ENCODE peak calls at places on chromosomes 12 and 14, in five cellular contexts. X is GM12891, I is H54, T is stomach, U is esophagus squamous epithelium. M is an unnamed sample.
A peak's percentile ranks its signal among the peaks of the same experiment; 100 is the strongest.

GRCh38 chr12:131353826-131354225 is 357.1 kb upstream of the SFSWAP start:
- DNase-seq in U (no peak), X (no peak), T (no peak), I (no peak), M (no peak)

GRCh38 chr14:101189962-101190560 is 286.5 kb upstream of the RTL1 start:
- DNase-seq in I (no peak), T (no peak), U (no peak), X (no peak), M (no peak)

GRCh38 chr14:100147691-100148464 is 11.6 kb downstream of the DEGS2 start:
- DNase-seq in T (no peak), I (no peak), X (no peak), U (no peak), M (no peak)

GRCh38 chr12:50599366-50600095 is 94.7 kb downstream of the DIP2B start:
- DNase-seq in I (no peak), X (no peak), U (no peak), T (no peak), M (no peak)

GRCh38 chr12:639988-640387 is 23.3 kb downstream of the NINJ2 start:
- DNase-seq in U (no peak), T (no peak), X (no peak), I (no peak), M (no peak)

GRCh38 chr12:14239350-14239934 is 126.0 kb upstream of the ATF7IP start:
- DNase-seq in U (no peak), T (no peak), I (no peak), X (no peak), M (no peak)

GRCh38 chr14:99726538-99727095 is 42.5 kb downstream of the CYP46A1 start:
- DNase-seq in X (no peak), T (peak; percentile 14), U (no peak), I (no peak), M (no peak)

GRCh38 chr14:32920696-32921276 is 17.9 kb upstream of the NPAS3 start:
- DNase-seq in U (no peak), T (no peak), X (no peak), I (no peak), M (no peak)

GRCh38 chr12:119695034-119695433 is 27.1 kb downstream of the PRKAB1 start:
- DNase-seq in I (no peak), X (no peak), T (no peak), U (no peak), M (no peak)

DNA sequence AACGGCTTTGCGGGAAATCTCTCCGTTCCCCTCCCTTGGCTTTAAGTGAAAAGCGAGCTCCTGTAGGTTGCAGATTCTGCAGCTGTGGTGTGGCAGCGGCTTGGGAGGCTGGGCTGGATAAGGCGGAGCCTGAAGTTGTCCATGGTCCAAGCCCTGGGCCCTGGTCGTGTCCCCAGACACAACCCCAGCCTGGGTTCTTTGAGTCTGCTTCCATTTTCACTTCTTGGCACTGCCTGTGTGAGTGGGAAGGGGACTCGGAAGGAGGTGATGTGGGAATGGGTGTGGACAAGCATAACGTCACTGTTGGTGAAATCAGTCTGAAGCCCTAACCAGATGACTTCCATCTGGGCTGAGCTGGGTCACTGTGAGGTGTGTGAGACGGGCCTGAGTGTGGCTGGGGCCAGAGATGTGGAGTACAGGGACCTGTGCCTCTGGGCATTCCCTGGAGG is 43.0 kb upstream of the CTDSP2 start:
- DNase-seq in X (no peak), I (no peak), T (no peak), U (no peak), M (no peak)
- TF ChIP-seq POLR2A in X (no peak), I (no peak), T (no peak), U (no peak), M (no peak)

DNA sequence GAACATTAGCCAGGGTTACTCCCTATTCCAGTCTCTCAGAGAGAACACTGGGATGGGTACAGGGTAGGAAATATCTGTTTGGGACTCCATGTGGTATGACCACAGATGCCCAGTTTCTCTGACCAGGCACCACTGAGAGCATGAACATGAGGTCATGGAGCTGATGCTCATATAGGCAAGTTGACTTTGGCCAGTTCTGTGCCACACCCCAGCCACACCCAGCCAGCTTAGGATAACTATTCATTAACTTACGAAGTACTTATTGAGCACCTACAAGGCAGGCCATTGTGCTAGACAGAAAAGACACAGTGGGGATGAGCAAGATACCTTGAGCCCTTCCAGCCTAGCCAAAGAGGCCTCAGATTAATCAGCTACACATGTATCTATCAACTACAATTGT is 262.5 kb downstream of the DPF3 start:
- DNase-seq in U (no peak), T (no peak), X (no peak), I (no peak), M (no peak)
- TF ChIP-seq POLR2A in U (no peak), T (no peak), X (no peak), I (no peak), M (no peak)

DNA sequence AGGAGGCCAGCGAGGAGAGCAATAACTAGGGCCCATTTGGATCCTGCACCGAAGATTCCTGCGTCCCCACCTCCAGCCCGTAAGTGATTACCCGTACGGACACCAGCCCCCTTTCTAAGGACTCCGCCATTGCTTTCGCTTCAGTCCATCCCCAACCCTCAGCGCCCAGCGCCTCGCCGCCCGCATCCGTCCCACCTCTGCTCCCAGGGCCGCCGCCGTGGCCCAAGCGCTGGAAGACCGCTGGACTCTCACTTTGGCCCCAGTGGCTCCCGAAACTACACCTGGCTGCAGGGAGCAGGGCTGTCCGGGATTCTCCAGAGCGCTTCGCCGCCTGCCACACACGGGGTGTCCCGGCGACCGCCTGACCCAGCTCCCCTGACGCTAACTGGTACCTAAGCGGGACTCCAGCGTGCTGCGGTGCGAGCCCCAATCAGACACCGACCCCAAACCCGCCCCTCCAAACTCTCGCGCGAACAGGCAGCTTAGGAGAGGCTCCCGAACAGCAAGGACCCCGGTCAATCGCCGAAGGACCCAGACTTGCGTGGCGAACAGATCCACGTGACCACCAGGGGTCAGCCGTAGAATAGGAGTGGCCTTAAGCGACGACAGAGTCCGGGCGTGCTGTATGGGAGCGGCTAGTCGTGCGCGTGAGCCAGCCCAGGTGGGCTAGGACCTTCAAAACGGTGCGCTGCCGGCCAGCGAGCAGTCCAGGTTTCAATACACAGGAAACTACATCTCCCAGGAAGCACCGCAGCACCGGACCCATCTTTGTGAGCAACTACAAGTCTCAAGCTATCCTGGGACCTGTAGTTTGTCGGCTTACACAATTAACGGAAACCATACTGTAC is at the start of gene CNPY2:
- DNase-seq in U (peak; percentile 95), I (peak; percentile 93), T (peak; percentile 95), X (peak; percentile 94), M (peak; percentile 97)
- TF ChIP-seq POLR2A in U (peak; percentile 8), I (peak; percentile 77), T (peak; percentile 72), X (peak; percentile 87), M (peak; percentile 85)

GRCh38 chr12:102061556-102062418 is at the start of gene WASHC3:
- DNase-seq in X (peak; percentile 48), U (peak; percentile 93), T (peak; percentile 95), I (peak; percentile 79), M (peak; percentile 93)
- TF ChIP-seq POLR2A in X (peak; percentile 70), U (peak; percentile 47), T (peak; percentile 80), I (peak; percentile 47), M (peak; percentile 80)

DNA sequence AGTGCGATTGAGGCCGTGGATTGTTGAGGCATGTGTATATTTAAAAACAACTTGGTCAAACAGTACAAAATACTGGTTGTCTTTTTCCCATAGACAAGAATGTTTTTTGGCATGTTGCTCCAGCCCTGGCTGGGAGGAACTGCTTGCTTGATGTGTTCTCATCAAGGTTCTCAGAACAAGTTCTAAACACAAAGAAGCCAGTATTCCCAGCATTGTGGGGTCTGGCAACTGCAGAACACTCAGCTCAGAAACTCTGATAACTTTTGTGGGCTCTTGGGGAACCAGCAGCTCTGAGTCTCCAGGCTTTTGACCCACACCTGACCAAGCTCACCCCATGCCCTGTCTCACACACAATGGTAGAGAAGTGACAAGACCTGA is 27.1 kb upstream of the DICER1 start:
- DNase-seq in I (no peak), T (no peak), X (no peak), U (no peak), M (no peak)
- TF ChIP-seq POLR2A in I (no peak), T (no peak), X (no peak), U (no peak), M (no peak)